ENCODE peak calls at places on chromosomes 1 and 21, in seven cellular contexts. O is SJSA1; D is adipocyte; E is astrocyte of the spinal cord; F is heart left ventricle; L is colonic mucosa; R is naive thymus-derived CD4-positive, alpha-beta T cell. X is an unnamed sample.

GRCh38 chr1:108817016-108817415 is 39.9 kb downstream of the AKNAD1 start:
- DNase-seq in O (peak; percentile 76), D (no peak), E (peak; percentile 96), F (peak; percentile 30), L (no peak), R (no peak), X (no peak)

GRCh38 chr21:17435565-17436543 is 77.0 kb upstream of the CXADR start:
- DNase-seq in O (no peak), D (no peak), E (no peak), F (no peak), L (no peak), R (no peak), X (no peak)

GRCh38 chr1:79355073-79355472 is 348.5 kb upstream of the ADGRL4 start:
- DNase-seq in O (no peak), D (peak; percentile 71), E (peak; percentile 48), F (no peak), L (no peak), R (no peak), X (no peak)

GRCh38 chr1:241614144-241614543 is 26.0 kb downstream of the CHML start:
- DNase-seq in O (no peak), D (no peak), E (peak; percentile 64), F (no peak), L (no peak), R (no peak), X (no peak)

GRCh38 chr1:18201997-18202719 is 94.6 kb downstream of the IGSF21 start:
- DNase-seq in O (no peak), D (no peak), E (no peak), F (no peak), L (no peak), R (no peak), X (no peak)

GRCh38 chr1:1157914-1158710 is 15.6 kb upstream of the TTLL10 start:
- DNase-seq in O (peak; percentile 34), D (peak; percentile 33), E (peak; percentile 10), F (peak; percentile 65), L (peak; percentile 86), R (peak; percentile 37), X (no peak)

GRCh38 chr1:179190861-179191260 is 38.6 kb downstream of the ABL2 start:
- DNase-seq in O (no peak), D (no peak), E (peak; percentile 38), F (peak; percentile 50), L (no peak), R (no peak), X (no peak)

GRCh38 chr1:15833069-15833679 is 14.3 kb upstream of the SPEN start:
- DNase-seq in O (peak; percentile 11), D (no peak), E (no peak), F (peak; percentile 50), L (peak; percentile 65), R (peak; percentile 51), X (peak; percentile 81)

GRCh38 chr1:92834617-92835016 is 2.8 kb downstream of the RPL5 start:
- DNase-seq in O (no peak), D (no peak), E (no peak), F (no peak), L (no peak), R (no peak), X (no peak)

GRCh38 chr1:92831762-92832536 is at the start of gene RPL5:
- DNase-seq in O (peak; percentile 99), D (peak; percentile 99), E (peak; percentile 98), F (peak; percentile 97), L (peak; percentile 98), R (peak; percentile 98), X (peak; percentile 81)

GRCh38 chr1:92832537-92833160 is 809 bp downstream of the RPL5 start:
- DNase-seq in O (no peak), D (peak; percentile 64), E (no peak), F (no peak), L (no peak), R (no peak), X (no peak)

GRCh38 chr1:92831368-92831761 is 475 bp upstream of the RPL5 start:
- DNase-seq in O (no peak), D (no peak), E (no peak), F (no peak), L (no peak), R (no peak), X (no peak)

DNA sequence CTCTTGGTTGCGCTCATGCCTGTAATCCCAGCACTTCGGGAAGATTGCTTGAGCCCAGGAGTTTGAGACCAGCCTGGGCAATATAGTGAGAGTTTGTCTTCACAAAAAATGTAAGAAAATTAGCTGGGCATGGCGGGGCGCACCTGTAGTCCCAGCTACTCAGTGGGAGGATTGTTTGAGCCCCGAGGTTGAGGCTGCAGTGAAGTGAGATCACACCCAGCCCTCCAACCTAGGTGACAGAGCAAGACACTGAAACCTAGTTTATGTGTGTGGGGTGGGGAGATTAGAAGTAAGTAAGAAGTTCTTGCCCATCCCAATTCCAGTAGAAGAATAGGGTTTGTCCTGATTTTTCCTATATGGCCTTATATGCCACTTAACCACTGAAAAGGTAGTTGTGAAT is 2.0 kb downstream of the RPL5 start:
- DNase-seq in O (no peak), D (no peak), E (no peak), F (no peak), L (no peak), R (no peak), X (no peak)
- H3K4me3 ChIP-seq in O (peak overlapping the region; percentile 92), D (peak overlapping the region; percentile 94), E (peak overlapping the region; percentile 100), F (peak overlapping the region; percentile 91), L (peak overlapping the region; percentile 83), R (peak overlapping the region; percentile 94), X (peak overlapping the region; percentile 80)

GRCh38 chr1:214292317-214292716 is 11.4 kb downstream of the SMYD2 start:
- DNase-seq in O (no peak), D (no peak), E (no peak), F (no peak), L (no peak), R (no peak), X (no peak)

GRCh38 chr1:214285622-214286440 is 4.9 kb downstream of the SMYD2 start:
- DNase-seq in O (no peak), D (no peak), E (no peak), F (no peak), L (no peak), R (no peak), X (no peak)

GRCh38 chr1:214287884-214288283 is 6.9 kb downstream of the SMYD2 start:
- DNase-seq in O (no peak), D (no peak), E (no peak), F (no peak), L (no peak), R (no peak), X (no peak)

GRCh38 chr1:214290399-214291037 is 9.6 kb downstream of the SMYD2 start:
- DNase-seq in O (no peak), D (no peak), E (no peak), F (no peak), L (no peak), R (no peak), X (no peak)

DNA sequence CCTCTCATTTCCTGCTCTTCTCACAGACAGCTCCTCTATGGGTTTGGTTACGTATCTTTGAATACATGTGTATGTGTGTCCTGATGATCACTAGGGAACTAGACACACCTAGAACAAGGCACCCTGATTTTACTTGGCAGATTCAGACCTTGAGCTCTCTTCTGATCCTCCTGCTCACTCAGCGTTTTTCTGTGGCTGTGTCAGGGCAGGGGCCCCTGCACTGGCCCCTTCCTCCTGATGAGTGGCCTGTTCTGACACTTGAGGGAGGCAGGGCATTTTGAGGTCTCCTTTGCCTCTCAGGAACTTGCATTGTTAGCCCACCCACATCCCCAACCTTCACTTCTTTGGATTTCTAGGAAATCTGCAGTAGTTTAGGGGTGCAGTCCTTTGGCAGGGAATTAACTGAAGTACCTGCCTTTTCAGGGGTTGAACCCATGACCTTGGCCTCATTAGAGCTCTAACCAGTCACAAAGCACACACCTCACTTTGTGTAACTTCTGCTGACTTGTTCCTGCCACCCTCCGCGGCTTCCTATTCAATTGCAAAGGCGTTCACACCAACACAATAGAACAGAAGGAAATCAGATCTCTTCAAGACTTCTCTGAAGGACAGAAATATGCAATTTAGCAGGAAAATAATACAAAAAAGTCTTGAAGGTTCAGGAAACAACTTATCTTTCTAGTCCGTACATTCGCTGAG is 8.8 kb downstream of the SMYD2 start:
- DNase-seq in O (no peak), D (no peak), E (no peak), F (no peak), L (no peak), R (no peak), X (no peak)
- H3K4me3 ChIP-seq in O (no peak overlapping the region), D (no peak overlapping the region), E (no peak overlapping the region), F (no peak overlapping the region), L (no peak overlapping the region), R (no peak overlapping the region), X (no peak overlapping the region)

DNA sequence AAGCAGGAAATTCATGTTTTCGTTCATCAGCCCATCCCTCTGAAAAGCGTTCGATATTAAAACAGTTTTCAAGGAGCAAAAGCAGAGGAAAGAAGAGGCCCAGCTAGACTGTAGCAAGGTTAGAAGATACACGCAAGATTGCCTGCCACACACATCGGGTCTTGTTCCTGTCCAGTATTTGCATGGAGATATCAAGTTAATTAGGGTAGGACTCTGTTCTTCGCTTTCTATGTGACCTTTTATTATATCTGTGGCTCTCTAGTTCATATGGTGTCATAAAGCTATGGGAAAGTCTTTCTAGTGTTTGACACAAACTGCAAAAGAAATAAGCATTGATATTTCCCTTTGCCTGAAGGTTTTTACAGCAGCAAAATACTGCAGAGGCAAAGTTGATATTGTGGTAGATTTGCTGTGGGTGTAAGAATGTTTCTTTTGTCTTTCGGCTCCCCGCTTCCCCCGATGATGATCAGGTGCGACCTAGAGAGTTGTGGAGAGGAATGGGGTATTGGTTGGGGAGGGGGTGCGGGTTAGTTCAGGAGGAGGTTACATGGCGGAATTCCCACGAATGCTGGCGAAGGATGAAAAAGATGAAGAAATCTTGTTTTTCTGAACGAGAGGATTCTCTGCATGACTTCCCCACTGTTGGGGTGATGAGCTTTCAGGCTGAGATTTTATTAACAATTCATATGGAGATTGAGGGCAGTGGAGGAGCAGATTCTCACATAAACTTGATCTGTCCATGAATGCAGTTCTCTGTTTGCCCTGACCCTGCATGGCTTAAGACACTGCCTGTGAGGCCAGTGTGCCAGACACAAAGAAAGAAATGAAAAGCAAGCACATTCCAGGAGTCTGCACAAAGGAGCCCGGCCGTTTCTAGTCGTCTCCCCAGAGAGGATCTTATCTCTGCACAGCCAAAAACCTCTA is 550.1 kb downstream of the USP25 start:
- DNase-seq in O (peak; percentile 47), D (peak; percentile 76), E (peak; percentile 85), F (no peak), L (no peak), R (no peak), X (no peak)
- H3K4me3 ChIP-seq in O (no peak overlapping the region), D (peak overlapping the region; percentile 69), E (peak overlapping the region; percentile 30), F (peak overlapping the region; percentile 38), L (no peak overlapping the region), R (no peak overlapping the region), X (peak overlapping the region; percentile 33)

DNA sequence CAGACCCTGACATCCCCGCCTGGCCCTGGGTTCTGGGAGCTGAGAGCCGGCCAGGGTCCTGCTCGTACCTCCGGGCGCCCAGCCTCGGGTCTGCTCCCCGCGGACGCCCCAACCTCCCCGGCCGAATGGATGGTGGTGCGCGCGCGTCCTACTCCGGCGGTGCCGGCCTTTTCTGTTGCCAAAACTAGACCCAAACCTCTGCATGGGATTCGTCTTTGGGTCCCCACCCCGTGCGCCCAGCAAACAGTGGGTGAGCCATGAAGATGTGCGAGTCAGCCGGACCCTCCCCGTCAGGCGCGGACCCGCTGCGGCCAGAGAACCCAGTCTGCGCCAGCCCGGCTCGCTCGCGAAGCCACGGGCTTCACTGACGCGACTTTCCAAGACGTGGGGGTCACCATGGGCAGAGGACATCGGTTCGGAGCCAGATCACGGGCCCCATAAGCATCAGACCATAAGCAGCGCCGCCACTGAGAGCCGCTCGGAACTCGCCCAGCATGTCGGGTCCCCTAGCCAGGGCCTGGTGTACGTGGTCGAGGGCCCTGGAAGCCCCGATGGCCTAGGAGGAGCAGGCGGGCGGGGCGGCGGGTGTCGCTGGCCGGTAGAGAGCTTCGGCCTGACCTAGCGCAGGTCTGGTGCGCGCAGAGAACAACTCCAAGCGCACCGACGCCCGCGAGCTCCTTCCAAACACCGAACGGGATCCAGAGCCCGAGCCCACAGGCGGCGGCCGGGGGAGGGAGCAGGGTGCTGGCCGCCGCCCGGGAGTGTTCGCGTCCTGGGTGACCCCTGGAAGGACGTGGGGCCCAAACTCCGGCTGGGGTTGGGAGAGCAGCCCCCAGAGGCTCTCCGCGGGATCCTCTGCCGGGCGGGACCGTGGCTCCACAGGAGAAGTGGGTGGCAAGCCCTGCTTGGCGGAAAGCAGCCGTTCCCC is 1.0 kb upstream of the TP73 start:
- DNase-seq in O (no peak), D (peak; percentile 11), E (peak; percentile 9), F (no peak), L (no peak), R (peak; percentile 21), X (no peak)
- H3K4me3 ChIP-seq in O (peak overlapping the region; percentile 52), D (no peak overlapping the region), E (no peak overlapping the region), F (peak overlapping the region; percentile 93), L (no peak overlapping the region), R (no peak overlapping the region), X (peak overlapping the region; percentile 81)